ENCODE peak calls at places on chromosomes 3 and 15, in ten cellular contexts. W is adrenal gland, O is heart left ventricle, Z is HCT116, L is ovary, I is uterus, B is IMR-90, G is Peyer's patch, X is transverse colon, A is esophagus squamous epithelium. V is an unnamed sample. For H3K27me3, the result is how much of the 10 kb centered on the place peaks cover.

GRCh38 chr3:136992091-136992490 is 34.3 kb downstream of the IL20RB start:
- DNase-seq in A (no peak), L (no peak), O (no peak), X (no peak), I (no peak), B (no peak), G (no peak), W (no peak), Z (no peak), V (no peak)

GRCh38 chr3:119595639-119596329 is 1.9 kb upstream of the PLA1A start:
- DNase-seq in X (no peak), A (no peak), I (no peak), O (no peak), L (no peak), G (no peak), Z (no peak), B (no peak), W (no peak), V (peak)

GRCh38 chr3:67601919-67602608 is 52.3 kb downstream of the SUCLG2 start:
- DNase-seq in A (no peak), L (no peak), X (no peak), Z (no peak), G (no peak), B (no peak), I (no peak), W (no peak), O (no peak), V (no peak)

GRCh38 chr15:89452330-89452836 is 44.0 kb downstream of the RHCG start:
- DNase-seq in A (no peak), G (no peak), X (no peak), L (no peak), O (no peak), I (no peak), B (no peak), Z (no peak), W (no peak), V (no peak)

GRCh38 chr3:166955549-166955948 is 424.5 kb downstream of the ZBBX start:
- DNase-seq in G (no peak), L (no peak), X (no peak), B (no peak), O (no peak), I (no peak), Z (peak), A (no peak), W (no peak), V (no peak)

GRCh38 chr3:102090646-102091045 is 241.3 kb downstream of the NFKBIZ start:
- DNase-seq in G (no peak), X (no peak), Z (no peak), I (no peak), A (no peak), O (no peak), B (peak), L (no peak), W (no peak), V (no peak)

GRCh38 chr15:40313531-40314398 is 6.0 kb upstream of the PLCB2 start:
- DNase-seq in X (peak), L (no peak), G (peak), B (no peak), A (no peak), I (no peak), O (peak), Z (no peak), W (peak), V (peak)

GRCh38 chr3:183291511-183292031 is 38.5 kb downstream of the B3GNT5 start:
- DNase-seq in L (no peak), O (no peak), W (no peak), X (no peak), Z (no peak), G (no peak), A (no peak), B (peak), I (no peak), V (no peak)

GRCh38 chr15:44159492-44159891 is 35.6 kb downstream of the FRMD5 start:
- DNase-seq in O (no peak), L (no peak), A (no peak), X (no peak), I (no peak), B (no peak), G (no peak), W (no peak), Z (no peak), V (no peak)

GRCh38 chr3:75260-75659 is 121.3 kb upstream of the CHL1 start:
- DNase-seq in O (no peak), Z (no peak), L (peak), X (no peak), B (no peak), G (no peak), A (no peak), W (no peak), I (no peak), V (no peak)

GRCh38 chr3:166433060-166433459 is 595.8 kb upstream of the BCHE start:
- DNase-seq in B (no peak), Z (no peak), A (no peak), I (no peak), L (no peak), O (no peak), W (no peak), G (no peak), X (no peak), V (no peak)

GRCh38 chr3:193134895-193135294 is 106.1 kb upstream of the PLAAT1 start:
- DNase-seq in A (no peak), I (no peak), X (no peak), G (no peak), W (peak), L (no peak), Z (no peak), O (no peak), B (peak), V (no peak)

GRCh38 chr15:43239732-43240491 is 19.1 kb upstream of the EPB42 start:
- DNase-seq in G (no peak), X (no peak), L (no peak), I (no peak), B (no peak), A (no peak), W (no peak), O (no peak), Z (no peak), V (no peak)

GRCh38 chr3:190811775-190812480 is 50.6 kb downstream of the GMNC start:
- DNase-seq in O (peak), A (no peak), W (peak), L (no peak), Z (peak), G (no peak), B (peak), X (no peak), I (no peak), V (no peak)

GRCh38 chr15:39581501-39582285 is 814 bp downstream of the THBS1 start:
- DNase-seq in A (no peak), I (peak), G (peak), X (peak), Z (no peak), W (no peak), B (peak), O (peak), L (peak), V (no peak)

GRCh38 chr3:20055020-20055775 is 15.0 kb downstream of the KAT2B start:
- DNase-seq in Z (no peak), B (no peak), I (no peak), A (no peak), W (no peak), X (no peak), O (no peak), G (no peak), L (no peak), V (no peak)

GRCh38 chr15:58870451-58870850 is 63.0 kb downstream of the SLTM start:
- DNase-seq in X (no peak), O (no peak), Z (no peak), I (no peak), W (no peak), B (peak), G (no peak), A (no peak), L (no peak), V (no peak)

GRCh38 chr3:198093082-198093679 is 133.2 kb downstream of the LMLN start:
- DNase-seq in G (no peak), L (no peak), X (no peak), B (no peak), Z (no peak), A (no peak), W (no peak), O (no peak), I (no peak), V (no peak)

GRCh38 chr3:141845407-141846049 is 30.9 kb upstream of the ATP1B3 start:
- DNase-seq in X (peak), W (peak), L (no peak), A (no peak), B (no peak), Z (no peak), G (peak), O (no peak), I (no peak), V (no peak)

GRCh38 chr3:149717391-149718056 is 34.8 kb downstream of the COMMD2 start:
- DNase-seq in O (no peak), L (peak), X (peak), Z (peak), I (peak), W (peak), B (peak), G (no peak), A (no peak), V (no peak)

GRCh38 chr3:26118165-26118564 is 328.3 kb downstream of the OXSM start:
- DNase-seq in L (no peak), X (no peak), G (no peak), B (no peak), O (peak), I (no peak), W (no peak), A (no peak), Z (no peak), V (no peak)

GRCh38 chr3:108053025-108053424 is 37.8 kb downstream of the CD47 start:
- DNase-seq in A (no peak), I (no peak), Z (no peak), W (no peak), O (no peak), L (no peak), B (no peak), G (no peak), X (no peak), V (no peak)

GRCh38 chr3:53043738-53044137 is 2.1 kb downstream of the SFMBT1 start:
- DNase-seq in X (no peak), O (no peak), W (no peak), I (no peak), B (no peak), Z (no peak), A (no peak), G (no peak), L (no peak), V (no peak)

GRCh38 chr3:21392521-21392920 is 358.5 kb downstream of the ZNF385D start:
- DNase-seq in L (no peak), O (no peak), W (no peak), I (no peak), B (no peak), G (no peak), Z (no peak), X (no peak), A (no peak), V (no peak)

GRCh38 chr15:48935236-48935635 is 28.5 kb downstream of the SHC4 start:
- DNase-seq in Z (no peak), L (no peak), I (no peak), O (no peak), X (no peak), W (peak), B (no peak), A (no peak), G (no peak), V (no peak)

GRCh38 chr3:42490243-42490642 is 12.2 kb upstream of the VIPR1 start:
- DNase-seq in G (no peak), I (no peak), W (peak), B (no peak), L (no peak), O (peak), A (no peak), Z (peak), X (peak), V (peak)

GRCh38 chr3:115217678-115218451 is 70.8 kb upstream of the ZBTB20 start:
- DNase-seq in A (no peak), W (peak), G (no peak), B (peak), Z (peak), I (peak), X (peak), L (no peak), O (peak), V (no peak)

GRCh38 chr15:74307827-74308642 is 59.4 kb downstream of the CYP11A1 start:
- DNase-seq in G (no peak), L (peak), W (peak), I (peak), O (peak), A (no peak), B (peak), X (peak), Z (peak), V (peak)

GRCh38 chr3:52108302-52109232 is 45.7 kb downstream of the POC1A start:
- DNase-seq in G (no peak), I (peak), A (no peak), W (no peak), O (peak), B (no peak), X (no peak), L (no peak), Z (no peak), V (peak)

GRCh38 chr3:125150525-125151436 is 61.8 kb downstream of the SLC12A8 start:
- DNase-seq in O (no peak), G (no peak), L (no peak), X (peak), A (no peak), B (peak), W (peak), I (no peak), Z (peak), V (no peak)

GRCh38 chr3:182692021-182692420 is 101.3 kb upstream of the ATP11B start:
- DNase-seq in B (no peak), I (no peak), L (no peak), Z (no peak), W (no peak), G (no peak), X (no peak), O (no peak), A (no peak), V (no peak)

GRCh38 chr3:49786357-49787181 is at the start of gene IP6K1:
- DNase-seq in W (peak), G (peak), O (peak), I (peak), B (peak), X (peak), A (peak), L (peak), Z (peak), V (peak)

GRCh38 chr15:57038040-57038439 is 119.6 kb downstream of the TCF12 start:
- DNase-seq in O (no peak), A (no peak), Z (no peak), W (no peak), G (no peak), L (no peak), I (no peak), X (no peak), B (no peak), V (no peak)

GRCh38 chr15:60375255-60375809 is 22.5 kb downstream of the ANXA2 start:
- DNase-seq in G (no peak), A (no peak), I (no peak), B (no peak), W (no peak), X (no peak), Z (no peak), L (no peak), O (no peak), V (no peak)

GRCh38 chr3:71254251-71254650 is 329.3 kb downstream of the FOXP1 start:
- DNase-seq in B (peak), W (peak), G (no peak), I (no peak), L (no peak), X (no peak), O (no peak), Z (no peak), A (no peak), V (no peak)

GRCh38 chr15:40428183-40428582 is 12.6 kb upstream of the BAHD1 start:
- DNase-seq in G (no peak), X (no peak), W (no peak), B (no peak), Z (no peak), L (no peak), I (no peak), O (no peak), A (no peak), V (no peak)

GRCh38 chr3:197847866-197848401 is 56.9 kb downstream of the LRCH3 start:
- DNase-seq in L (no peak), A (no peak), G (no peak), W (peak), I (no peak), Z (no peak), B (peak), X (peak), O (no peak), V (no peak)

GRCh38 chr3:184382326-184383032 is 2.6 kb downstream of the CHRD start:
- DNase-seq in I (no peak), L (no peak), B (no peak), O (no peak), X (no peak), G (no peak), W (no peak), A (no peak), Z (no peak), V (no peak)
- H3K27me3 ChIP-seq in I (under half), L (under half), B (half or more), O (under half), X (under half), G (under half), W (under half), A (under half), Z (under half), V (under half)

GRCh38 chr3:177795866-177796265 is 598.6 kb upstream of the TBL1XR1 start:
- DNase-seq in I (no peak), L (no peak), W (no peak), O (no peak), Z (no peak), B (no peak), X (no peak), G (no peak), A (no peak), V (no peak)
- TF ChIP-seq POLR2A in I (no peak), L (no peak), W (no peak), O (no peak), Z (no peak), B (no peak), X (no peak), G (no peak), A (no peak), V (no peak)

DNA sequence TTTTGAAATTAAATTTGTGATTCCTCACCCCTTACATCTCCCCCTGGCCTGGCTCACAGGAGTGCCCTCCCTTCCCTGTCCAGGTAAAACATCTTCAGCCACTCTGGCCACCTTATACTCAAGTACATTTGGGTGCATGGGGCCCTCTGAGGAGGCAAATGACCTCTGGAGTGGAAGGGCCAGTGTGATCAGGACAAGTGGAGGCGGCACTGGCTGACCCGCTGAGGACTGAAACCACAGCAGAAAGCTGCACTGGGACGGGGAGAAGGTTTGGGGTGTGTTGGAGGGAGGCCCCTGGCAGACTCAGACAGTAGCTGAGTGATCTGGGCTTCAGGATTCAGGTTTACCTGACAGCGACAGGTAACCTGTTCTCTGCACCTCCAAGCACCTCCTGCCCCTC is 24.2 kb downstream of the HES1 start:
- DNase-seq in O (no peak), Z (no peak), B (no peak), W (no peak), L (no peak), I (no peak), X (no peak), A (no peak), G (no peak), V (no peak)
- H3K27me3 ChIP-seq in O (under half), Z (under half), B (half or more), W (under half), L (under half), I (under half), X (under half), A (under half), G (under half), V (under half)

DNA sequence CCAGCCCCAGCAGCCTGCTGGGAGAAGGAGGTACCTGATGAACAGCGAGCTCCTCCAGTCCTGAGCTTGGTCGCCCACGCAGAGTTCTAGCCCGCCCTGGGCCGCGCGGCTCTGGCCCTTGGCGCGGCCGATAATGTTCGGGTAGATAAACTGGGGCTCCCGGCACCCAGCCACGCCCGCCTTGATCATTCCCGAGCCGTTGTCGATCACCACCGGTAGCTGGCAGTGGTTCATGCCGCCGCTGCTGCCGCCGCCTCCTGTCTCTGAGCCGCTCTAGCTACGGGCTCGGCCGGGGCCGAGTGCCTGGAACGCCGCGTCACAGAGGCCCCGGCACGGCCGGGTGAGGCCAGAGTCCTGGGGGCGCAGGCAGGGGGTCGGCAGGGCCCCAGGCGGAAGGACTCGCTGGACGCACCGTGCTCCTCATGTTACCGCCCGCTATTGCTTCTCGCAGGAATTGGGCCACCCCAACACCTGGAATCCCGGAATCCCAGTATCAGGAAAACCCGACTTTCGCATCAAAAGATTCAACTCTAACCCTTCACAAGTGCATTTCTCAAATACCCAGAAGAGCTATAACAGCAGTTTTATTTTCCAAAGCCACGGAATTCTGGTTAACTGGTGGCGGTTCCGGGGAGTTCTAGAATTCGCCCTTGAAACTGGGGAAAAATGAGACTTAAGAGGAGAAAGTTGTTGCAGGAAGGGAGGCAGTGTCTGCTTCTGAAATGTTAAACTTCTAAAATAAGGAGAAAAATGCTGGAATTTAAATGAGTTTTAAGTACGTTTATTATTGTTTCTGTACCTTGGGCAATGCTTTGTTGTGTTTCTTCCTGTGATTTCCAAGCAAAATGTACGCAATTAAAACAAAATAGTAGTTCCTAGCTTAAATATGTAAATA is at the start of gene ACTRT3:
- DNase-seq in B (peak), X (peak), A (peak), L (peak), W (peak), O (peak), Z (peak), I (peak), G (peak), V (no peak)
- TF ChIP-seq POLR2A in B (no peak), X (peak), A (no peak), L (no peak), W (peak), O (no peak), Z (no peak), I (no peak), G (peak), V (peak)

GRCh38 chr3:33219175-33219487 is 521 bp upstream of the SUSD5 start:
- DNase-seq in I (no peak), B (no peak), G (no peak), L (no peak), Z (no peak), A (no peak), W (no peak), X (no peak), O (no peak), V (no peak)
- H3K27me3 ChIP-seq in I (under half), B (under half), G (under half), L (under half), Z (under half), A (under half), W (under half), X (half or more), O (under half), V (under half)

GRCh38 chr3:40312661-40313226 is 3.2 kb downstream of the EIF1B start:
- DNase-seq in W (no peak), L (no peak), X (no peak), I (no peak), A (no peak), B (peak), Z (no peak), G (no peak), O (peak), V (no peak)

GRCh38 chr3:40309925-40310635 is 573 bp downstream of the EIF1B start:
- DNase-seq in G (no peak), X (peak), Z (no peak), A (no peak), L (peak), I (peak), W (peak), O (peak), B (peak), V (no peak)

GRCh38 chr3:40310690-40311089 is 1.2 kb downstream of the EIF1B start:
- DNase-seq in I (no peak), Z (no peak), W (peak), O (no peak), A (no peak), G (no peak), X (no peak), B (peak), L (no peak), V (no peak)

GRCh38 chr3:40317061-40317676 is 7.7 kb downstream of the EIF1B start:
- DNase-seq in A (no peak), X (peak), L (no peak), B (peak), Z (peak), I (peak), O (no peak), G (no peak), W (peak), V (no peak)

GRCh38 chr3:40313975-40314860 is 4.7 kb downstream of the EIF1B start:
- DNase-seq in A (no peak), X (peak), B (no peak), O (no peak), L (no peak), I (no peak), W (peak), Z (no peak), G (no peak), V (no peak)
- TF ChIP-seq POLR2A in A (no peak), X (no peak), B (no peak), O (no peak), L (no peak), I (no peak), W (no peak), Z (no peak), G (no peak), V (no peak)

V was measured in gastrocnemius medialis.